ENCODE peak calls at places on chromosomes 13 and 19, in five cellular contexts. C, F, B, O and N are unnamed samples.

GRCh38 chr19:9046694-9047093 is 36.5 kb upstream of the MUC16 start:
- DNase-seq in F (no peak), C (no peak), B (no peak), O (no peak), N (no peak)

GRCh38 chr13:110228936-110229904 is 77.7 kb downstream of the COL4A1 start:
- DNase-seq in C (peak), F (peak), O (no peak), B (peak), N (no peak)

GRCh38 chr13:43446126-43446525 is 340.6 kb downstream of the ENOX1 start:
- DNase-seq in O (no peak), F (no peak), B (no peak), C (no peak), N (no peak)

GRCh38 chr19:3572132-3572854 is 451 bp upstream of the HMG20B start:
- DNase-seq in C (peak), O (peak), F (peak), B (peak), N (peak)

GRCh38 chr19:55042688-55043087 is 4.6 kb upstream of the GP6 start:
- DNase-seq in O (no peak), F (no peak), C (no peak), B (no peak), N (no peak)

GRCh38 chr13:94712812-94713555 is 639 bp upstream of the SOX21 start:
- DNase-seq in C (peak), F (no peak), O (no peak), B (peak), N (peak)

GRCh38 chr13:57641071-57641470 is 9.5 kb downstream of the PCDH17 start:
- DNase-seq in F (no peak), B (no peak), O (no peak), C (no peak), N (no peak)

GRCh38 chr13:51620165-51620983 is 36.1 kb downstream of the WDFY2 start:
- DNase-seq in C (peak), O (peak), B (no peak), F (peak), N (no peak)

GRCh38 chr19:13095934-13096890 is 6.4 kb downstream of the LYL1 start:
- DNase-seq in O (no peak), B (no peak), C (no peak), F (no peak), N (no peak)

GRCh38 chr13:39253774-39254173 is 215.5 kb downstream of the NHLRC3 start:
- DNase-seq in F (no peak), B (no peak), C (peak), O (no peak), N (no peak)

GRCh38 chr19:12092065-12092867 is 27.7 kb downstream of the ZNF844 start:
- DNase-seq in F (peak), C (peak), B (peak), O (peak), N (peak)

GRCh38 chr19:8573316-8573715 is 3.9 kb downstream of the MYO1F start:
- DNase-seq in F (no peak), O (no peak), C (no peak), B (no peak), N (no peak)

GRCh38 chr13:103067751-103068563 is 1.7 kb upstream of the SLC10A2 start:
- DNase-seq in F (no peak), C (no peak), O (no peak), B (no peak), N (no peak)

GRCh38 chr19:39918183-39918651 is 16.2 kb downstream of the FCGBP start:
- DNase-seq in F (no peak), C (no peak), B (no peak), O (no peak), N (no peak)

GRCh38 chr19:7905859-7906258 is 2.2 kb downstream of the MAP2K7 start:
- DNase-seq in C (no peak), O (no peak), B (no peak), F (no peak), N (no peak)

GRCh38 chr19:55353803-55354697 is 469 bp downstream of the COX6B2 start:
- DNase-seq in C (peak), O (no peak), F (no peak), B (no peak), N (peak)

GRCh38 chr19:34337747-34338146 is 27.2 kb upstream of the GPI start:
- DNase-seq in C (no peak), O (no peak), F (no peak), B (no peak), N (peak)

GRCh38 chr13:97539651-97540230 is 105.8 kb downstream of the RAP2A start:
- DNase-seq in B (no peak), O (no peak), F (no peak), C (peak), N (no peak)

GRCh38 chr13:69857188-69857821 is 250.3 kb upstream of the ATXN8OS start:
- DNase-seq in C (peak), F (no peak), O (no peak), B (peak), N (no peak)

GRCh38 chr19:2735374-2735773 is 4.4 kb downstream of the SLC39A3 start:
- DNase-seq in F (no peak), C (no peak), B (no peak), O (no peak), N (no peak)

GRCh38 chr13:99371956-99372355 is 64.8 kb upstream of the GPR183 start:
- DNase-seq in F (no peak), O (no peak), C (no peak), B (no peak), N (no peak)

GRCh38 chr19:52993342-52994178 is 20.2 kb upstream of the ERVV-1 start:
- DNase-seq in F (peak), C (peak), B (peak), O (peak), N (peak)

GRCh38 chr13:36713842-36714241 is 40.0 kb downstream of the SERTM1 start:
- DNase-seq in C (peak), F (no peak), O (no peak), B (no peak), N (no peak)

GRCh38 chr19:32580353-32580900 is 563 bp upstream of the PDCD5 start:
- DNase-seq in F (no peak), B (no peak), O (no peak), C (no peak), N (no peak)

GRCh38 chr13:21541271-21541670 is 62.7 kb downstream of the MICU2 start:
- DNase-seq in C (no peak), O (no peak), F (no peak), B (no peak), N (no peak)

GRCh38 chr13:62964522-62964921 is 1548.9 kb upstream of the PCDH20 start:
- DNase-seq in B (no peak), F (no peak), O (no peak), C (no peak), N (no peak)

GRCh38 chr13:32846020-32846451 is 170.2 kb upstream of the KL start:
- DNase-seq in F (no peak), C (no peak), O (no peak), B (no peak), N (no peak)

GRCh38 chr13:21616880-21617279 is 12.9 kb upstream of the MICU2 start:
- DNase-seq in C (no peak), F (no peak), B (no peak), O (no peak), N (no peak)

GRCh38 chr13:29936051-29936813 is 85.8 kb upstream of the UBL3 start:
- DNase-seq in C (no peak), O (no peak), B (no peak), F (no peak), N (no peak)
- H3K4me3 ChIP-seq in C (no peak), O (no peak), B (no peak), F (no peak), N (no peak)

DNA sequence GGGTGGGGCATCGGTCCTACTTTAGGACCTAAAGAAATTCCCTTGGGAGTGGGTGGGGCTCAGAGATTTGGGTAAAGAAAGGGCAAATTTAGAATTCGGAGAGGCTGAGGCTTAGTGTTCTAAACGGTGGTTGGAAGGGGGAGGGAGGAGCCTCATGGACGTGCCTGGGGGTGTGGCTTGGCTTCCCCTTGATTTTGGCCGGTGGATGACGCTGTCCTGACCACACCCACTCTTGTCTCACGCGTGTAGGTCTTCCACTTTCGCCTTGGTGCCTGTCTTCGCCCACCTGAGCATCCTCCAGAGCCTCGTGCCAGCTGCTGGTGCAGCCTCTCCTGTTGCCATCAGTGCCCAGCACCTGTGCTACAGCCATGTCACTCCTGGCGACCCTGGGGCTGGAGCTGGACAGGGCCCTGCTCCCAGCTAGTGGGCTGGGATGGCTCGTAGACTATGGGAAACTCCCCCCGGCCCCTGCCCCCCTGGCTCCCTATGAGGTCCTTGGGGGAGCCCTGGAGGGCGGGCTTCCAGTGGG is 1.2 kb upstream of the NUP62 start:
- DNase-seq in F (peak), B (no peak), C (no peak), O (peak), N (no peak)
- H3K4me3 ChIP-seq in F (peak), B (peak), C (peak), O (peak), N (no peak)

DNA sequence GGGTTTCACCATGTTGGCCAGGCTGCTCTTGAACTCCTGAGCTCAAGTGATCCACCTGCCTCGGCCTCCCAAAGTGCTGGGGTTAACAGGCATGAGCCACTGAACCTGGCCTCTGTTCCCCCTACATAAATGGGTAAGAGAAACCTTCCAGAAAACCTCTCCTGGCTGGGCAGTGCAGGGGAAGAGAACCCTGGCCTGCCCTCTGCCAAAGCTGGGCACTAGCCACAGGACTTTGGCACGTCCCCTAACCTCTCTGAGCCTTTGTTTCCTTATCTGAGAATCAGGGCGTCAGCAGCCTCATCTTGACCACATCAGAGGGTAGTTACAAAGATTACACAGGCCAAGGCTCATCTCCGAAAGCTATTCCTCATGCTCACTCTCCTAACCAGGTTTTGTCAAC is 2.2 kb downstream of the SBSN start:
- DNase-seq in B (no peak), O (no peak), F (no peak), C (no peak), N (no peak)
- H3K4me3 ChIP-seq in B (no peak), O (no peak), F (no peak), C (no peak), N (no peak)

GRCh38 chr19:16828990-16829821 is at the start of gene SIN3B:
- DNase-seq in F (peak), B (peak), O (peak), C (peak), N (peak)

GRCh38 chr19:16831531-16831930 is 2.3 kb downstream of the SIN3B start:
- DNase-seq in O (no peak), C (no peak), B (no peak), F (no peak), N (no peak)

GRCh38 chr19:16834747-16835146 is 5.5 kb downstream of the SIN3B start:
- DNase-seq in F (no peak), C (no peak), B (no peak), O (no peak), N (no peak)

GRCh38 chr19:16829822-16830289 is 658 bp downstream of the SIN3B start:
- DNase-seq in O (no peak), F (no peak), C (no peak), B (no peak), N (no peak)

DNA sequence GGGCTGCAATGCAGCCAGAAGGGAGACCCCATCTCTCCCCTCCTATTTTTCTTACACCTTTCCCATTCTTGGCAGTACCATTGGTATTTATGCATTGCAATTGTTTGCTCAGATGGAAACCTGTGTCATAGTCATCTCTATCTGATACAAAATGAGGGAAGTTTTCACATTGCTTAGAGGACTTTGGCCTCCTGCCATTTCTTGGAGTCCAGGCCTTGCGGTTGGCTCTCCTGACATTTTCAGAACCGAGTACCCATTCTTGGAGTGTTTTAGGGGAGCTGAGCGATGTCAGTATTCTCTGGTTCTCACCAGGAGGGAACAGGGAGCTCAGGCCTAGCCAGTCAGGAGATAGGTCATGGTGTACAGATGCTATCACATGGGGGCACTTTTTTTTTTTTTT is 1.5 kb downstream of the SIN3B start:
- DNase-seq in F (no peak), C (peak), O (no peak), B (peak), N (no peak)
- H3K4me3 ChIP-seq in F (peak), C (peak), O (peak), B (peak), N (no peak)

GRCh38 chr13:83845121-83845520 is 37.2 kb downstream of the SLITRK1 start:
- DNase-seq in O (no peak), B (peak), C (no peak), F (no peak), N (no peak)

GRCh38 chr13:83839158-83839557 is 43.1 kb downstream of the SLITRK1 start:
- DNase-seq in F (no peak), C (no peak), B (no peak), O (no peak), N (no peak)
- H3K4me3 ChIP-seq in F (no peak), C (no peak), B (no peak), O (no peak), N (no peak)

GRCh38 chr19:44753619-44753931 is 5.1 kb downstream of the BCL3 start:
- DNase-seq in C (no peak), O (no peak), F (no peak), B (no peak), N (no peak)

GRCh38 chr19:44755219-44755618 is 6.7 kb downstream of the BCL3 start:
- DNase-seq in O (no peak), F (no peak), C (no peak), B (no peak), N (no peak)

GRCh38 chr19:44754743-44755066 is 6.2 kb downstream of the BCL3 start:
- DNase-seq in F (no peak), C (no peak), O (no peak), B (no peak), N (no peak)

GRCh38 chr19:44752816-44753618 is 4.5 kb downstream of the BCL3 start:
- DNase-seq in C (peak), B (peak), F (peak), O (peak), N (peak)

GRCh38 chr19:44753932-44754742 is 5.6 kb downstream of the BCL3 start:
- DNase-seq in O (peak), B (no peak), F (peak), C (peak), N (peak)
- H3K4me3 ChIP-seq in O (peak), B (peak), F (peak), C (peak), N (no peak)

DNA sequence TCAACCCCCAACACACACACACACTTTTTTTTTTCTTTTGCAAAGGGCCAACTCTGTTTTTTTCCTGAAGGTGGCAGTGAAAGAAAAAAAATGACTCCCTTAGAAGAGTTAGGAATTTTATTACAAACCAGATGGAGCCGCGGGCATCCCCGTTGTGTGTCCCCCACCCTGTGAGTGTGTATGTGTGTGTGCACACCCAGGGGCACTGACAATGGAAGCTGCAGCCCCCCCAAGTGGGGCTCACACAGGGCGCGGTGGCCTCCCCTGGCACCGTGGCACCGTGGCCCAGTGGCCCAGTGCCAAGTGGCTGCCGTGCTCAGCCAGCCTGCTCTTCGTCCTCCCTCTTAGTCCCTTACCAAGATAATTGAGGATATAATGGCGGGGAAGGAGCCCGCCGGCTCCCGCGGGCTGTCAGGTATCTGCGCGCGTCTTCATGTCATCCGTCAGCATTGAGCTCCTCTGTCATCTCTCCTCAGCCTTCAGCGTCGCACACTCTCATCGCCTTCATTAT is 314.1 kb downstream of the ZNF536 start:
- DNase-seq in C (peak), O (no peak), F (no peak), B (no peak), N (no peak)
- H3K4me3 ChIP-seq in C (no peak), O (peak), F (no peak), B (no peak), N (no peak)